ENCODE peak calls at places on chromosome X, in four cellular contexts. Z is PC-9, V is astrocyte, D is OCI-LY7. I is an unnamed sample.

GRCh38 chrX:136336623-136337022 is 35.9 kb downstream of the ADGRG4 start:
- DNase-seq in Z (no peak), V (no peak), D (peak; percentile 1), I (no peak)

GRCh38 chrX:14440109-14440508 is 89.2 kb upstream of the GLRA2 start:
- DNase-seq in Z (no peak), V (no peak), D (no peak), I (no peak)

GRCh38 chrX:46965125-46965758 is 53.0 kb downstream of the JADE3 start:
- DNase-seq in Z (no peak), V (peak; percentile 51), D (no peak), I (peak; percentile 28)

GRCh38 chrX:79325263-79325958 is 41.7 kb downstream of the ITM2A start:
- DNase-seq in Z (no peak), V (no peak), D (no peak), I (no peak)

GRCh38 chrX:264634-265455 is 16.3 kb upstream of the PLCXD1 start:
- DNase-seq in Z (no peak), V (no peak), D (no peak), I (no peak)

GRCh38 chrX:100413231-100413630 is 3.2 kb upstream of the PCDH19 start:
- DNase-seq in Z (peak; percentile 27), V (peak; percentile 10), D (peak; percentile 38), I (peak; percentile 43)

GRCh38 chrX:8987672-8988250 is 46.2 kb downstream of the FAM9B start:
- DNase-seq in Z (no peak), V (no peak), D (peak; percentile 21), I (no peak)

GRCh38 chrX:120485562-120486520 is 16.7 kb upstream of the LAMP2 start:
- DNase-seq in Z (peak; percentile 81), V (peak; percentile 59), D (peak; percentile 52), I (peak; percentile 76)

GRCh38 chrX:74111245-74111644 is 192.7 kb upstream of the ZCCHC13 start:
- DNase-seq in Z (no peak), V (no peak), D (no peak), I (no peak)

GRCh38 chrX:7996414-7996813 is 69.2 kb upstream of the PNPLA4 start:
- DNase-seq in Z (peak; percentile 11), V (peak; percentile 8), D (peak; percentile 34), I (peak; percentile 19)

GRCh38 chrX:130916636-130917422 is 13.8 kb upstream of the ENOX2 start:
- DNase-seq in Z (peak; percentile 17), V (peak; percentile 23), D (peak; percentile 46), I (peak; percentile 21)

GRCh38 chrX:74535633-74536141 is 78.7 kb downstream of the RLIM start:
- DNase-seq in Z (no peak), V (peak; percentile 70), D (no peak), I (peak; percentile 68)

GRCh38 chrX:107448625-107449468 is 605 bp upstream of the FRMPD3 start:
- DNase-seq in Z (no peak), V (no peak), D (peak; percentile 70), I (no peak)

DNA sequence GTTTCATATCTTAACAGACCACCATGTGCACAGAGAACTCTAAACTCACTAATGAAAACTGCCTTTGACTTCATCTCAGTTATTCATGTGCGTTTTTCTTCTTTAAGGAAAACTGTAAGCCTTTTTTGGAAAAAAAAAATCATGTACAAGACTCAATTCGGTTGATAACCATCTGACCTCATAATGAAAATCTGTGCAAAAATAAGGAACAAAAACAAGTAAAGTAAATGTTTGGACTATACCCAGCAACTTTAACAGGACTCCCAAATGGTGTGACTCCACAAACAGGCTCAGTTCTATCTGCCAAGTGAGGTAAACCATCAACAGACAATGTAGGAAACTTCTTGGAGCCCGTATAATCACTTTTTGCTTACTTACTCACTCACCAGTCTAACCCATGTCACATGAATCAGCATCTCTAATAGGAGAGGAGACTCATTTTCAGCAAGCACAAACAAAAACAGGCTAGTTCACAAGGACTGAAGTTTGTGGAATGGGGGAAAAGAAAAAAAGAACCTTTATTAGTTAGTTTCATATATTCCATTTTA is 9.3 kb downstream of the APOO start:
- DNase-seq in Z (no peak), V (peak; percentile 58), D (no peak), I (peak; percentile 80)
- H3K4me1 ChIP-seq in Z (peaks cover 41% of the 10 kb centered on the region), V (peaks cover 31% of the 10 kb centered on the region), D (peaks cover 15% of the 10 kb centered on the region), I (peaks cover 44% of the 10 kb centered on the region)

GRCh38 chrX:133857648-133858269 is 127.6 kb downstream of the GPC3 start:
- DNase-seq in Z (no peak), V (no peak), D (no peak), I (no peak)
- H3K4me1 ChIP-seq in Z (no peaks in the 10 kb centered on the region), V (no peaks in the 10 kb centered on the region), D (no peaks in the 10 kb centered on the region), I (no peaks in the 10 kb centered on the region)

DNA sequence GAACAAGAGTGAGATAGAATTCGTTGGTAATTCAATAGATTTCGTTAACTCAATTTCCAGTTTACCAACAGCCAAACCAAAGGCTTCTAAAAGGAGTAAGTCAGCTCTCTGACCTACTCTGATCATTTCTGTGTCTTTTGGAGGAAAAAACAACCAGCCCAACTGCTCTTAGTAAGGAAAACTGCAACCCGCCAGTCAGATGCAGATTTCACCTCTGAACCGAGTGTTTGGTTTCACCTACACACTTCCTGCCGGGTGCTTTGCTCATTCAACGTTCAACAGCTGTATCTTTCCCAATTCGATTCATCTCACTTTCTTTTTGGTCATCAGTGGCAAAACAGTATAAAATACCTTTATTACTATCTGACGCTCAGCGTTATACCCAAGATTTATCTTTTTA is 24.5 kb downstream of the TMSB4X start:
- DNase-seq in Z (no peak), V (no peak), D (peak; percentile 62), I (no peak)
- H3K4me1 ChIP-seq in Z (peaks cover 36% of the 10 kb centered on the region), V (peaks cover 10% of the 10 kb centered on the region), D (peaks cover 55% of the 10 kb centered on the region), I (peaks cover 21% of the 10 kb centered on the region)

GRCh38 chrX:65674351-65674893 is 7.0 kb downstream of the MSN start:
- DNase-seq in Z (no peak), V (no peak), D (no peak), I (peak; percentile 29)
- H3K4me1 ChIP-seq in Z (peaks cover 36% of the 10 kb centered on the region), V (peaks cover 57% of the 10 kb centered on the region), D (peaks cover 62% of the 10 kb centered on the region), I (peaks cover 35% of the 10 kb centered on the region)

DNA sequence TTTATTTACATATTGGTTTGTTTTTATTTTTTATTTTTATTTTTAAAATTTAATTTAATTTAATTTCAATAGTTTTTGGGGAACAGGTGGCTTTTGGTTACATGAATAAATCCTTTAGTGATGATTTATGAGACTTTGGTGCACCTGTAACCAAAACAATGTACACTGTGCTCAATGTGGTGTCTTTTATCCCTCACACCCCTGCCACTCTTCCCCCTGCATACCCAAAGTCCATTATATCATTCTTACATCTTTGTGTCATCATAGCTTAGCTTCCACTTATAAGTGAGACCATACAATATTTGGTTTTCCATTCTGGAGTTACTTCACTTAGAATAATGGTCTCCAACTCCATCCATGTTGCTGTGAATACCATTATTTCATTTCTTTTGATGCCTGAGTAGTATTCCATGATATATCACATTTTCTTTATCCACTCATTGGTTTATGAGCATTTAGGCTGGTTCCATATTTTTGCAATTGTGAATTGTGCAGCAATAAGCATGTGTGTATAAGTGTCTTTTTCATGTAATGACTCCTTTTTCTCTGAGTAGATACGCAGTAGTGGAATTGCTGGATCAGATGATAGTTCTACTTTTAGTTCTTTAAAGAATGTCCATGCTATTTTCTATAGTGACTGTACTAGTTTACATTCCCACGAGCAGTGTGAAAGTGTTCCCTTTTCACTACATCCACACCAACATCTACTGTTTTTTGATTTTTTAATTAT is 157.1 kb downstream of the CPXCR1 start:
- DNase-seq in Z (no peak), V (no peak), D (no peak), I (no peak)
- H3K4me1 ChIP-seq in Z (no peaks in the 10 kb centered on the region), V (no peaks in the 10 kb centered on the region), D (no peaks in the 10 kb centered on the region), I (no peaks in the 10 kb centered on the region)

I was measured in mammary epithelial cell.